ENCODE peak calls at places on chromosomes 16 and 17, in seven cellular contexts. One of them, this sample, is unnamed.

GRCh38 chr17:62627904-62628603 is 584 bp downstream of the MRC2 start:
- DNase-seq in stomach: no peak
- DNase-seq in transverse colon: peak; percentile 28
- DNase-seq in A549: peak; percentile 55
- DNase-seq in ovary: peak; percentile 87
- DNase-seq in sigmoid colon: peak; percentile 87
- DNase-seq in SK-N-SH: peak; percentile 91
- DNase-seq in this sample: no peak

GRCh38 chr16:54484700-54485099 is 198.1 kb upstream of the IRX3 start:
- DNase-seq in ovary: no peak
- DNase-seq in sigmoid colon: no peak
- DNase-seq in A549: no peak
- DNase-seq in SK-N-SH: no peak
- DNase-seq in transverse colon: no peak
- DNase-seq in stomach: no peak
- DNase-seq in this sample: no peak

GRCh38 chr16:85577899-85578598 is 35.1 kb upstream of the GSE1 start:
- DNase-seq in stomach: no peak
- DNase-seq in A549: no peak
- DNase-seq in SK-N-SH: no peak
- DNase-seq in sigmoid colon: no peak
- DNase-seq in ovary: no peak
- DNase-seq in transverse colon: no peak
- DNase-seq in this sample: no peak

GRCh38 chr16:84931506-84931905 is 79.8 kb downstream of the ZDHHC7 start:
- DNase-seq in SK-N-SH: no peak
- DNase-seq in A549: no peak
- DNase-seq in stomach: no peak
- DNase-seq in sigmoid colon: no peak
- DNase-seq in ovary: no peak
- DNase-seq in transverse colon: no peak
- DNase-seq in this sample: no peak

GRCh38 chr17:29589524-29590260 is at the start of gene GIT1:
- DNase-seq in SK-N-SH: peak; percentile 98
- DNase-seq in A549: peak; percentile 92
- DNase-seq in stomach: peak; percentile 90
- DNase-seq in sigmoid colon: peak; percentile 92
- DNase-seq in ovary: peak; percentile 86
- DNase-seq in transverse colon: peak; percentile 90
- DNase-seq in this sample: peak; percentile 69

GRCh38 chr17:16363749-16364536 is 10.7 kb upstream of the CENPV start:
- DNase-seq in sigmoid colon: peak; percentile 79
- DNase-seq in A549: peak; percentile 83
- DNase-seq in ovary: peak; percentile 78
- DNase-seq in SK-N-SH: peak; percentile 74
- DNase-seq in transverse colon: peak; percentile 80
- DNase-seq in stomach: peak; percentile 84
- DNase-seq in this sample: peak; percentile 61

GRCh38 chr17:29622337-29623282 is at the start of gene CORO6:
- DNase-seq in A549: peak; percentile 75
- DNase-seq in transverse colon: peak; percentile 47
- DNase-seq in ovary: peak; percentile 62
- DNase-seq in SK-N-SH: peak; percentile 95
- DNase-seq in sigmoid colon: peak; percentile 83
- DNase-seq in stomach: peak; percentile 60
- DNase-seq in this sample: no peak

GRCh38 chr17:17435323-17435722 is 41.5 kb upstream of the MED9 start:
- DNase-seq in transverse colon: no peak
- DNase-seq in SK-N-SH: no peak
- DNase-seq in sigmoid colon: no peak
- DNase-seq in stomach: no peak
- DNase-seq in A549: peak; percentile 35
- DNase-seq in ovary: no peak
- DNase-seq in this sample: no peak

GRCh38 chr17:73427198-73427597 is 115.4 kb upstream of the CDC42EP4 start:
- DNase-seq in sigmoid colon: no peak
- DNase-seq in stomach: no peak
- DNase-seq in A549: no peak
- DNase-seq in ovary: no peak
- DNase-seq in transverse colon: no peak
- DNase-seq in SK-N-SH: no peak
- DNase-seq in this sample: no peak

GRCh38 chr17:50466371-50467113 is 2.1 kb downstream of the CHAD start:
- DNase-seq in sigmoid colon: peak; percentile 53
- DNase-seq in transverse colon: peak; percentile 86
- DNase-seq in stomach: peak; percentile 84
- DNase-seq in A549: no peak
- DNase-seq in SK-N-SH: no peak
- DNase-seq in ovary: no peak
- DNase-seq in this sample: no peak

GRCh38 chr16:85963746-85964370 is 64.9 kb downstream of the IRF8 start:
- DNase-seq in sigmoid colon: peak; percentile 94
- DNase-seq in stomach: peak; percentile 50
- DNase-seq in A549: no peak
- DNase-seq in transverse colon: peak; percentile 51
- DNase-seq in ovary: no peak
- DNase-seq in SK-N-SH: no peak
- DNase-seq in this sample: peak; percentile 48

GRCh38 chr17:82236142-82236971 is 7.5 kb downstream of the SLC16A3 start:
- DNase-seq in stomach: peak; percentile 75
- DNase-seq in A549: peak; percentile 80
- DNase-seq in SK-N-SH: peak; percentile 97
- DNase-seq in sigmoid colon: peak; percentile 89
- DNase-seq in transverse colon: peak; percentile 80
- DNase-seq in ovary: peak; percentile 78
- DNase-seq in this sample: peak; percentile 54

GRCh38 chr16:66197668-66198278 is 168.7 kb upstream of the CDH5 start:
- DNase-seq in SK-N-SH: no peak
- DNase-seq in sigmoid colon: no peak
- DNase-seq in ovary: no peak
- DNase-seq in stomach: no peak
- DNase-seq in A549: no peak
- DNase-seq in transverse colon: no peak
- DNase-seq in this sample: no peak

GRCh38 chr17:39739020-39739884 is 1.5 kb downstream of the GRB7 start:
- DNase-seq in transverse colon: peak; percentile 91
- DNase-seq in stomach: peak; percentile 89
- DNase-seq in sigmoid colon: no peak
- DNase-seq in ovary: no peak
- DNase-seq in SK-N-SH: peak; percentile 41
- DNase-seq in A549: peak; percentile 95
- DNase-seq in this sample: no peak

GRCh38 chr17:74919440-74920305 is 3.4 kb downstream of the USH1G start:
- DNase-seq in A549: peak; percentile 94
- DNase-seq in stomach: peak; percentile 33
- DNase-seq in sigmoid colon: no peak
- DNase-seq in ovary: no peak
- DNase-seq in SK-N-SH: no peak
- DNase-seq in transverse colon: no peak
- DNase-seq in this sample: no peak

GRCh38 chr16:19883296-19883951 is 1.2 kb downstream of the GPRC5B start:
- DNase-seq in SK-N-SH: peak; percentile 60
- DNase-seq in stomach: peak; percentile 48
- DNase-seq in ovary: peak; percentile 42
- DNase-seq in A549: no peak
- DNase-seq in sigmoid colon: no peak
- DNase-seq in transverse colon: peak; percentile 10
- DNase-seq in this sample: peak; percentile 23

GRCh38 chr17:5793899-5794298 is 209.6 kb upstream of the NLRP1 start:
- DNase-seq in sigmoid colon: no peak
- DNase-seq in ovary: no peak
- DNase-seq in SK-N-SH: no peak
- DNase-seq in stomach: no peak
- DNase-seq in A549: no peak
- DNase-seq in transverse colon: no peak
- DNase-seq in this sample: no peak

GRCh38 chr17:74427048-74427762 is 4.7 kb upstream of the GPRC5C start:
- DNase-seq in sigmoid colon: no peak
- DNase-seq in SK-N-SH: no peak
- DNase-seq in transverse colon: peak; percentile 85
- DNase-seq in ovary: peak; percentile 50
- DNase-seq in A549: no peak
- DNase-seq in stomach: peak; percentile 86
- DNase-seq in this sample: no peak

GRCh38 chr16:48612621-48613020 is 2.6 kb upstream of the N4BP1 start:
- DNase-seq in transverse colon: no peak
- DNase-seq in ovary: no peak
- DNase-seq in sigmoid colon: no peak
- DNase-seq in SK-N-SH: no peak
- DNase-seq in A549: no peak
- DNase-seq in stomach: peak; percentile 1
- DNase-seq in this sample: no peak

GRCh38 chr16:78390828-78391227 is 291.4 kb downstream of the WWOX start:
- DNase-seq in SK-N-SH: no peak
- DNase-seq in ovary: no peak
- DNase-seq in stomach: no peak
- DNase-seq in sigmoid colon: no peak
- DNase-seq in transverse colon: no peak
- DNase-seq in A549: no peak
- DNase-seq in this sample: no peak
- H3K9me3 ChIP-seq in SK-N-SH: no peaks in the 10 kb centered on the region
- H3K9me3 ChIP-seq in ovary: no peaks in the 10 kb centered on the region
- H3K9me3 ChIP-seq in stomach: no peaks in the 10 kb centered on the region
- H3K9me3 ChIP-seq in sigmoid colon: no peaks in the 10 kb centered on the region
- H3K9me3 ChIP-seq in transverse colon: no peaks in the 10 kb centered on the region
- H3K9me3 ChIP-seq in A549: peaks cover 7% of the 10 kb centered on the region
- H3K9me3 ChIP-seq in this sample: no peaks in the 10 kb centered on the region

DNA sequence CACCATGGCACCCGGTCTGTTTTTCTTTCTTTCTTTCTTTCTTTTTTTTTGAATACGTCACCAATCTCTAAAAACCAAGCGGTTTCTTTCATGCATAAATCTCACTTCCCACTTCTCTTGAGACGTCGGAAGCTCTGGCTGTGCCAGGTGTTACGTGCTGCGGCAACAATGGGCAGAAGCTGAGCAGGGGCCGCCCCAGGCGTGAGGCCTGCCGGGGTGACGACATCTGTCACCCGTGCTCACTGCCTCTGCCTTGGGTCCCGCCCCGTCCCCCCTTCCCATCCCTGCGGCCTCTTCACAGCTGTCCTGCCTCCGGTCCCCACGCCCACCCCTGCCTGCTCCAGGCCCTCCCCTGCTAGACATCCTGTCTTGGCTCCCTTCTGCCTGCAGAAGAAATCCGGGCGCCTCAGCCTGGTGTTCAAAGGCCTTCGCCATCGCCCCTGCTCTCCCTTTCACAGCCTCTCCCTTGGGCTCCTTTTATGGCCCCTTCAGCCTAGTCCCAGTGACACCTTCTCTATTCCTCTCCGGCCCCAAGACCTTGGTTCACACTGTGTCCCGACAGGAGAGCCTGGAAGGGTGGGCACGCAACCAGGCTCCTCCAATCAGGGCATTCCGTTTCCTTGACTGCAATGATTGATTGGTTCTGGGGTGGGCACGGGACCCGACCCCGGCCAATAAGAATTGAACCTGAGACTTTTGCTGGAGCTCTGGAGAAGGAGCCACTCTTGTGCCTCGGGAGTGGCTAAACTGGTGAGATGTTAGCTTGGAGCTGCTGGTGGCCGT is 4.8 kb downstream of the P2RX1 start:
- DNase-seq in ovary: no peak
- DNase-seq in transverse colon: peak; percentile 72
- DNase-seq in stomach: no peak
- DNase-seq in A549: no peak
- DNase-seq in SK-N-SH: no peak
- DNase-seq in sigmoid colon: no peak
- DNase-seq in this sample: no peak
- TF ChIP-seq EP300 in ovary: no peak
- TF ChIP-seq EP300 in transverse colon: no peak
- TF ChIP-seq EP300 in stomach: no peak
- TF ChIP-seq EP300 in A549: no peak
- TF ChIP-seq EP300 in SK-N-SH: no peak
- TF ChIP-seq EP300 in sigmoid colon: no peak
- TF ChIP-seq EP300 in this sample: no peak

GRCh38 chr17:2004435-2004952 is 20.6 kb downstream of the RTN4RL1 start:
- DNase-seq in ovary: peak; percentile 39
- DNase-seq in sigmoid colon: no peak
- DNase-seq in transverse colon: no peak
- DNase-seq in SK-N-SH: no peak
- DNase-seq in stomach: no peak
- DNase-seq in A549: no peak
- DNase-seq in this sample: no peak
- H3K9me3 ChIP-seq in ovary: no peaks in the 10 kb centered on the region
- H3K9me3 ChIP-seq in sigmoid colon: no peaks in the 10 kb centered on the region
- H3K9me3 ChIP-seq in transverse colon: no peaks in the 10 kb centered on the region
- H3K9me3 ChIP-seq in SK-N-SH: no peaks in the 10 kb centered on the region
- H3K9me3 ChIP-seq in stomach: no peaks in the 10 kb centered on the region
- H3K9me3 ChIP-seq in A549: no peaks in the 10 kb centered on the region
- H3K9me3 ChIP-seq in this sample: no peaks in the 10 kb centered on the region

GRCh38 chr16:57299009-57299718 is 14.7 kb upstream of the PLLP start:
- DNase-seq in stomach: peak; percentile 40
- DNase-seq in ovary: no peak
- DNase-seq in sigmoid colon: peak; percentile 40
- DNase-seq in transverse colon: peak; percentile 50
- DNase-seq in SK-N-SH: peak; percentile 69
- DNase-seq in A549: peak; percentile 80
- DNase-seq in this sample: no peak

GRCh38 chr16:57301126-57301817 is 16.8 kb upstream of the PLLP start:
- DNase-seq in A549: no peak
- DNase-seq in ovary: peak; percentile 42
- DNase-seq in sigmoid colon: peak; percentile 73
- DNase-seq in stomach: no peak
- DNase-seq in transverse colon: no peak
- DNase-seq in SK-N-SH: no peak
- DNase-seq in this sample: peak; percentile 21

GRCh38 chr16:57300387-57301125 is 16.1 kb upstream of the PLLP start:
- DNase-seq in SK-N-SH: peak; percentile 93
- DNase-seq in sigmoid colon: peak; percentile 100
- DNase-seq in transverse colon: peak; percentile 99
- DNase-seq in A549: peak; percentile 93
- DNase-seq in stomach: peak; percentile 99
- DNase-seq in ovary: peak; percentile 99
- DNase-seq in this sample: peak; percentile 99

GRCh38 chr16:57297856-57298255 is 13.4 kb upstream of the PLLP start:
- DNase-seq in SK-N-SH: no peak
- DNase-seq in A549: no peak
- DNase-seq in ovary: no peak
- DNase-seq in stomach: no peak
- DNase-seq in sigmoid colon: peak; percentile 40
- DNase-seq in transverse colon: no peak
- DNase-seq in this sample: no peak

DNA sequence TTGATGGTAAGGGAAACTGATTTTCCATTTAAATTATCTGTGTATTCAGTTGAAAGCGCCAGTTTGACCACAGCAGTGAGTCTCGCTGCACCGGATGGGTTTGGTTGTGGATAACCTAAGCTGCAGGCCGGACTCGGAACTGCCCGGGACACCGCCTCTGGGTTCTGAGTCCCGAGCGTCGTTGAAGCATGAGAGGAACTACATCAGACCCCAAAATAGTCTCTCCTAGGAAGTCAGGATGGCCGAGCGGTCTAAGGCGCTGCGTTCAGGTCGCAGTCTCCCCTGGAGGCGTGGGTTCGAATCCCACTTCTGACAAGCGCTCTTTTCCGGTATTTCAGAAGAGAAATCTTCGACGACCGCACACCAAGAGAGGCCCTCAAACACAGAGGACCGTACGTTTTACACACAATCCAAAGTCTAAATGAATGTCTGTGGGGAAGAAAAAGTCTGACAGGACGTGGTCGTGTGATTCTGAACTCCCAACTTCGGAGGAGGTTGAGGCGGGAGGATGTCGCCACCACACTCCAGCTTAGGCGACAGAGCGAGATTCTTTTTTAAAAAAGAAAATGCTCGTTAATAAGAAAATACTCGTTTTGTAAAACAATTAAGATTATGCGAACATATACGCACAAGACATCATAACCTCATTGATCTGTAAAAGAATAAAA is 15.4 kb upstream of the PLLP start:
- DNase-seq in SK-N-SH: peak; percentile 78
- DNase-seq in A549: peak; percentile 97
- DNase-seq in sigmoid colon: peak; percentile 96
- DNase-seq in ovary: peak; percentile 92
- DNase-seq in stomach: peak; percentile 83
- DNase-seq in transverse colon: peak; percentile 90
- DNase-seq in this sample: peak; percentile 84
- TF ChIP-seq EP300 in SK-N-SH: no peak
- TF ChIP-seq EP300 in A549: no peak
- TF ChIP-seq EP300 in sigmoid colon: peak; percentile 27
- TF ChIP-seq EP300 in ovary: no peak
- TF ChIP-seq EP300 in stomach: no peak
- TF ChIP-seq EP300 in transverse colon: no peak
- TF ChIP-seq EP300 in this sample: peak; percentile 42